ENCODE peak calls at places on chromosomes 11 and 22, in seven cellular contexts. One of them, this sample, is unnamed.

GRCh38 chr22:50040717-50041116 is 17.4 kb downstream of the TTLL8 start:
- DNase-seq in spleen: peak
- DNase-seq in NCI-H510A treated with DMSO at 0.1 percent for 48 hours: no peak
- DNase-seq in astrocyte: no peak
- DNase-seq in activated T-cell treated with anti-CD3 and anti-CD28 coated beads, Interleukin-2, amount 50 U/mL, for 1 hour: no peak
- DNase-seq in breast epithelium: no peak
- DNase-seq in endothelial cell: no peak
- DNase-seq in this sample: no peak

GRCh38 chr11:2272241-2272945 is 2.0 kb upstream of the ASCL2 start:
- DNase-seq in spleen: no peak
- DNase-seq in NCI-H510A treated with DMSO at 0.1 percent for 48 hours: no peak
- DNase-seq in astrocyte: no peak
- DNase-seq in activated T-cell treated with anti-CD3 and anti-CD28 coated beads, Interleukin-2, amount 50 U/mL, for 1 hour: no peak
- DNase-seq in breast epithelium: peak
- DNase-seq in endothelial cell: peak
- DNase-seq in this sample: no peak

GRCh38 chr22:35578836-35579575 is 38.1 kb downstream of the MB start:
- DNase-seq in spleen: no peak
- DNase-seq in NCI-H510A treated with DMSO at 0.1 percent for 48 hours: no peak
- DNase-seq in astrocyte: no peak
- DNase-seq in activated T-cell treated with anti-CD3 and anti-CD28 coated beads, Interleukin-2, amount 50 U/mL, for 1 hour: no peak
- DNase-seq in breast epithelium: no peak
- DNase-seq in endothelial cell: no peak
- DNase-seq in this sample: no peak

GRCh38 chr22:49586244-49586748 is 241.4 kb downstream of the BRD1 start:
- DNase-seq in spleen: peak
- DNase-seq in NCI-H510A treated with DMSO at 0.1 percent for 48 hours: no peak
- DNase-seq in astrocyte: no peak
- DNase-seq in activated T-cell treated with anti-CD3 and anti-CD28 coated beads, Interleukin-2, amount 50 U/mL, for 1 hour: no peak
- DNase-seq in breast epithelium: peak
- DNase-seq in endothelial cell: no peak
- DNase-seq in this sample: no peak

GRCh38 chr11:102341844-102342318 is 5.1 kb upstream of the BIRC2 start:
- DNase-seq in spleen: no peak
- DNase-seq in NCI-H510A treated with DMSO at 0.1 percent for 48 hours: peak
- DNase-seq in astrocyte: peak
- DNase-seq in activated T-cell treated with anti-CD3 and anti-CD28 coated beads, Interleukin-2, amount 50 U/mL, for 1 hour: peak
- DNase-seq in breast epithelium: peak
- DNase-seq in endothelial cell: peak
- DNase-seq in this sample: peak

GRCh38 chr11:114398303-114398920 is 1.9 kb downstream of the C11orf71 start:
- DNase-seq in spleen: no peak
- DNase-seq in NCI-H510A treated with DMSO at 0.1 percent for 48 hours: no peak
- DNase-seq in astrocyte: no peak
- DNase-seq in activated T-cell treated with anti-CD3 and anti-CD28 coated beads, Interleukin-2, amount 50 U/mL, for 1 hour: no peak
- DNase-seq in breast epithelium: no peak
- DNase-seq in endothelial cell: no peak
- DNase-seq in this sample: no peak

GRCh38 chr11:1912314-1912878 is 7.1 kb upstream of the TNNT3 start:
- DNase-seq in spleen: no peak
- DNase-seq in NCI-H510A treated with DMSO at 0.1 percent for 48 hours: no peak
- DNase-seq in astrocyte: no peak
- DNase-seq in activated T-cell treated with anti-CD3 and anti-CD28 coated beads, Interleukin-2, amount 50 U/mL, for 1 hour: no peak
- DNase-seq in breast epithelium: no peak
- DNase-seq in endothelial cell: no peak
- DNase-seq in this sample: no peak

GRCh38 chr11:126339866-126340434 is 15.5 kb upstream of the ST3GAL4 start:
- DNase-seq in spleen: peak
- DNase-seq in NCI-H510A treated with DMSO at 0.1 percent for 48 hours: no peak
- DNase-seq in astrocyte: peak
- DNase-seq in activated T-cell treated with anti-CD3 and anti-CD28 coated beads, Interleukin-2, amount 50 U/mL, for 1 hour: no peak
- DNase-seq in breast epithelium: no peak
- DNase-seq in endothelial cell: no peak
- DNase-seq in this sample: no peak

GRCh38 chr11:2536440-2536989 is 91.7 kb downstream of the KCNQ1 start:
- DNase-seq in spleen: peak
- DNase-seq in NCI-H510A treated with DMSO at 0.1 percent for 48 hours: no peak
- DNase-seq in astrocyte: no peak
- DNase-seq in activated T-cell treated with anti-CD3 and anti-CD28 coated beads, Interleukin-2, amount 50 U/mL, for 1 hour: peak
- DNase-seq in breast epithelium: no peak
- DNase-seq in endothelial cell: no peak
- DNase-seq in this sample: no peak

GRCh38 chr11:100010393-100010792 is 676.7 kb upstream of the ARHGAP42 start:
- DNase-seq in spleen: no peak
- DNase-seq in NCI-H510A treated with DMSO at 0.1 percent for 48 hours: no peak
- DNase-seq in astrocyte: no peak
- DNase-seq in activated T-cell treated with anti-CD3 and anti-CD28 coated beads, Interleukin-2, amount 50 U/mL, for 1 hour: no peak
- DNase-seq in breast epithelium: no peak
- DNase-seq in endothelial cell: peak
- DNase-seq in this sample: peak

GRCh38 chr11:8273281-8273680 is 9.6 kb upstream of the LMO1 start:
- DNase-seq in spleen: no peak
- DNase-seq in NCI-H510A treated with DMSO at 0.1 percent for 48 hours: no peak
- DNase-seq in astrocyte: peak
- DNase-seq in activated T-cell treated with anti-CD3 and anti-CD28 coated beads, Interleukin-2, amount 50 U/mL, for 1 hour: no peak
- DNase-seq in breast epithelium: no peak
- DNase-seq in endothelial cell: no peak
- DNase-seq in this sample: no peak

GRCh38 chr22:42268852-42269406 is 1.5 kb downstream of the TCF20 start:
- DNase-seq in spleen: no peak
- DNase-seq in NCI-H510A treated with DMSO at 0.1 percent for 48 hours: no peak
- DNase-seq in astrocyte: no peak
- DNase-seq in activated T-cell treated with anti-CD3 and anti-CD28 coated beads, Interleukin-2, amount 50 U/mL, for 1 hour: no peak
- DNase-seq in breast epithelium: no peak
- DNase-seq in endothelial cell: no peak
- DNase-seq in this sample: no peak

This sample was measured in GM23338.